ENCODE peak calls at places on chromosomes 1 and 21, in ten cellular contexts. Q is amniotic stem cell, Y is fibroblast of gingiva, H is NCI-H1436, J is mucosa of gallbladder, V is NCI-H1417, K is right cardiac atrium, N is gastrocnemius medialis, G is iris pigment epithelial cell, B is cardiac fibroblast. C is an unnamed sample.

GRCh38 chr1:42943728-42944127 is 14.9 kb downstream of the SLC2A1 start:
- DNase-seq in B (no peak), V (no peak), Q (no peak), G (no peak), J (no peak), K (no peak), H (no peak), Y (no peak), N (no peak), C (no peak)

GRCh38 chr1:167207940-167208623 is 12.6 kb upstream of the POU2F1 start:
- DNase-seq in N (no peak), Y (no peak), K (no peak), J (no peak), V (no peak), Q (no peak), H (no peak), B (no peak), G (no peak), C (no peak)

GRCh38 chr1:58896211-58897183 is 112.7 kb upstream of the JUN start:
- DNase-seq in B (no peak), H (no peak), Q (no peak), N (peak; percentile 90), K (peak; percentile 82), J (peak; percentile 70), Y (no peak), V (no peak), G (no peak), C (peak; percentile 72)

GRCh38 chr1:108041360-108042143 is 76.6 kb upstream of the VAV3 start:
- DNase-seq in Q (no peak), V (no peak), K (peak; percentile 53), N (no peak), B (peak; percentile 46), G (no peak), H (no peak), J (no peak), Y (peak; percentile 78), C (no peak)

GRCh38 chr1:52976183-52977035 is 49.3 kb downstream of the SCP2 start:
- DNase-seq in G (no peak), H (no peak), N (no peak), Q (no peak), K (no peak), Y (no peak), V (no peak), J (no peak), B (no peak), C (no peak)

GRCh38 chr1:1004780-1005697 is 5.1 kb upstream of the HES4 start:
- DNase-seq in B (peak; percentile 67), H (no peak), Y (no peak), G (peak; percentile 28), J (peak; percentile 51), K (peak; percentile 79), V (no peak), Q (no peak), N (peak; percentile 58), C (no peak)

GRCh38 chr1:9717193-9718005 is 65.9 kb downstream of the PIK3CD start:
- DNase-seq in B (peak; percentile 8), H (peak; percentile 61), Y (no peak), K (peak; percentile 81), N (peak; percentile 55), J (peak; percentile 82), Q (no peak), V (no peak), G (peak; percentile 52), C (peak; percentile 74)

GRCh38 chr1:44413740-44414139 is 8.7 kb downstream of the RNF220 start:
- DNase-seq in B (no peak), K (no peak), N (no peak), Y (no peak), Q (no peak), G (no peak), J (no peak), H (no peak), V (no peak), C (no peak)

GRCh38 chr1:117952386-117952785 is 22.8 kb downstream of the WDR3 start:
- DNase-seq in H (no peak), N (no peak), K (no peak), B (no peak), Y (no peak), J (no peak), Q (no peak), G (no peak), V (no peak), C (no peak)

GRCh38 chr1:9289724-9290493 is 2.8 kb upstream of the SPSB1 start:
- DNase-seq in J (no peak), K (peak; percentile 83), N (peak; percentile 85), G (peak; percentile 94), V (no peak), H (no peak), B (peak; percentile 91), Y (peak; percentile 92), Q (peak; percentile 44), C (no peak)

GRCh38 chr21:34195365-34195764 is 122.0 kb downstream of the MRPS6 start:
- DNase-seq in N (no peak), G (no peak), V (no peak), Y (no peak), K (no peak), B (no peak), H (no peak), J (no peak), Q (no peak), C (no peak)